ENCODE peak calls at places on chromosome 18, in four cellular contexts. G is adrenal gland; Q is ovary; M is CD8-positive, alpha-beta T cell. N is an unnamed sample.

GRCh38 chr18:13423352-13423751 is 204.8 kb downstream of the LDLRAD4 start:
- DNase-seq in G (no peak), Q (no peak), M (no peak), N (no peak)

GRCh38 chr18:7147399-7147798 is 29.8 kb upstream of the LAMA1 start:
- DNase-seq in G (no peak), Q (no peak), M (no peak), N (no peak)

GRCh38 chr18:9094307-9095226 is 7.9 kb upstream of the NDUFV2 start:
- DNase-seq in G (no peak), Q (no peak), M (no peak), N (no peak)

GRCh38 chr18:43405097-43405496 is 127.8 kb upstream of the SYT4 start:
- DNase-seq in G (no peak), Q (no peak), M (no peak), N (no peak)

GRCh38 chr18:45334188-45334587 is 281.1 kb upstream of the SLC14A2 start:
- DNase-seq in G (no peak), Q (no peak), M (no peak), N (no peak)

GRCh38 chr18:67216846-67217245 is 299.7 kb downstream of the DSEL start:
- DNase-seq in G (no peak), Q (no peak), M (no peak), N (no peak)

GRCh38 chr18:73164430-73164829 is 296.6 kb upstream of the NETO1 start:
- DNase-seq in G (no peak), Q (no peak), M (no peak), N (no peak)

GRCh38 chr18:40094441-40094840 is 1860.6 kb upstream of the PIK3C3 start:
- DNase-seq in G (no peak), Q (no peak), M (no peak), N (no peak)

GRCh38 chr18:37403100-37403781 is 162.4 kb downstream of the CELF4 start:
- DNase-seq in G (peak; percentile 33), Q (peak; percentile 29), M (no peak), N (no peak)

GRCh38 chr18:59357928-59358327 is 1.1 kb downstream of the LMAN1 start:
- DNase-seq in G (peak; percentile 58), Q (no peak), M (no peak), N (no peak)

GRCh38 chr18:9708882-9709877 is 1.1 kb downstream of the RAB31 start:
- DNase-seq in G (peak; percentile 44), Q (peak; percentile 49), M (no peak), N (no peak)

GRCh38 chr18:34857310-34857709 is 147.2 kb downstream of the DTNA start:
- DNase-seq in G (no peak), Q (no peak), M (no peak), N (no peak)

GRCh38 chr18:58129019-58129374 is 85.0 kb downstream of the NEDD4L start:
- DNase-seq in G (no peak), Q (no peak), M (no peak), N (no peak)

GRCh38 chr18:70380915-70381896 is 92.4 kb downstream of the SOCS6 start:
- DNase-seq in G (no peak), Q (no peak), M (no peak), N (no peak)

GRCh38 chr18:48467231-48467630 is 58.0 kb upstream of the ZBTB7C start:
- DNase-seq in G (no peak), Q (no peak), M (no peak), N (no peak)

GRCh38 chr18:43525149-43525548 is 247.9 kb upstream of the SYT4 start:
- DNase-seq in G (no peak), Q (no peak), M (no peak), N (no peak)

GRCh38 chr18:32438173-32438572 is 32.5 kb downstream of the GAREM1 start:
- DNase-seq in G (peak; percentile 38), Q (peak; percentile 16), M (no peak), N (no peak)
- TF ChIP-seq CTCF in G (no peak), Q (no peak), M (no peak), N (no peak)

GRCh38 chr18:68417166-68417776 is 297.6 kb downstream of the TMX3 start:
- DNase-seq in G (no peak), Q (no peak), M (no peak), N (no peak)
- H3K27ac ChIP-seq in G (no peak overlapping the region), Q (no peak overlapping the region), M (no peak overlapping the region), N (no peak overlapping the region)

GRCh38 chr18:68997845-68998244 is 200.0 kb downstream of the CCDC102B start:
- DNase-seq in G (no peak), Q (no peak), M (no peak), N (no peak)

GRCh38 chr18:69000366-69000765 is 202.5 kb downstream of the CCDC102B start:
- DNase-seq in G (no peak), Q (no peak), M (no peak), N (no peak)

GRCh38 chr18:69002233-69002632 is 204.4 kb downstream of the CCDC102B start:
- DNase-seq in G (no peak), Q (no peak), M (no peak), N (no peak)
- TF ChIP-seq CTCF in G (no peak), Q (no peak), M (no peak), N (no peak)

GRCh38 chr18:35875566-35875965 is 96.9 kb upstream of the RMP24 start:
- DNase-seq in G (no peak), Q (no peak), M (no peak), N (no peak)
- H3K27ac ChIP-seq in G (no peak overlapping the region), Q (no peak overlapping the region), M (no peak overlapping the region), N (no peak overlapping the region)

DNA sequence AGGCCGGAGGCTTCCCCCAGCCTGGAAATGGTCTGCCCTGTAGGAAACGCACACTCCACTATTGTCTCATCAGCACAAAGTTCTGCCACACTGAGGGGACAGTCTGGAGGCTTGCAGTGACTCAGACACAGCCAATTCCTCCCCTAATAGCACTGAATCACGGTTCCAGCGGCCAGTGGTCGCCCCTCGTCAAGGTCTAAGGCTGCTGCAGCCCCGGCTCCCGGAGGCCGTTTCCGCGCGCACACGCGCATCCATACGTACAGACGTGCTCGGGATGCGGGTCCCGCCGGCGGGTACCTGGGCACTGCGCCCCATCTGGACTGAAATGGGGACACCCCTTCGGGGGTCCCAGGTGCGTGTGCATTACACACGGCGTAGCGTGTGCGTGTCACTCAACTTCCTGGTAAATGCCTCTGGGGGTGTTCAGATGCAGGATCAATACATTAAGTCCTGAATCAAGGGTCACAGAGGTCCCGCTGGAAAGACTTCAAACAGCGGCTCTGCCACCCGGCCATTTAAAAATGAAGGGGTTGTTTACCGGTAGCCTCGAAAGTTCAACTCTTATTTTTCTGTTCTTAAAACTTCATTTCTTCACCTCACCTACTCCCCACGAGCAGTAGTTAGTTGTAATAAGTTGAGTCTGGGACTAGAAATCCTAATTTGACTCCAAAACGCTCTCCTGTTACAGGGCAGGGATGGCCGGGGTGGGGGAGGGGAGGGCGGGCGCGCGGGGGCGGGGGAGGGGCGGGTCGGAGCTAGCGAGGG is 575 bp upstream of the ZNF516 start:
- DNase-seq in G (peak; percentile 77), Q (peak; percentile 68), M (peak; percentile 34), N (no peak)
- TF ChIP-seq CTCF in G (no peak), Q (no peak), M (no peak), N (no peak)

GRCh38 chr18:77005651-77006195 is 126.9 kb downstream of the MBP start:
- DNase-seq in G (no peak), Q (no peak), M (no peak), N (no peak)
- H3K27ac ChIP-seq in G (no peak overlapping the region), Q (no peak overlapping the region), M (no peak overlapping the region), N (no peak overlapping the region)

GRCh38 chr18:49784427-49785185 is 28.7 kb downstream of the ACAA2 start:
- DNase-seq in G (no peak), Q (no peak), M (no peak), N (no peak)
- TF ChIP-seq CTCF in G (peak; percentile 24), Q (no peak), M (no peak), N (no peak)

GRCh38 chr18:74314759-74315463 is 728 bp upstream of the C18orf63 start:
- DNase-seq in G (no peak), Q (no peak), M (no peak), N (no peak)

GRCh38 chr18:74310411-74310810 is 5.2 kb upstream of the C18orf63 start:
- DNase-seq in G (no peak), Q (no peak), M (no peak), N (no peak)

GRCh38 chr18:74316257-74317180 is 880 bp downstream of the C18orf63 start:
- DNase-seq in G (no peak), Q (no peak), M (no peak), N (no peak)

GRCh38 chr18:74315464-74316256 is at the start of gene C18orf63:
- DNase-seq in G (no peak), Q (no peak), M (no peak), N (no peak)

DNA sequence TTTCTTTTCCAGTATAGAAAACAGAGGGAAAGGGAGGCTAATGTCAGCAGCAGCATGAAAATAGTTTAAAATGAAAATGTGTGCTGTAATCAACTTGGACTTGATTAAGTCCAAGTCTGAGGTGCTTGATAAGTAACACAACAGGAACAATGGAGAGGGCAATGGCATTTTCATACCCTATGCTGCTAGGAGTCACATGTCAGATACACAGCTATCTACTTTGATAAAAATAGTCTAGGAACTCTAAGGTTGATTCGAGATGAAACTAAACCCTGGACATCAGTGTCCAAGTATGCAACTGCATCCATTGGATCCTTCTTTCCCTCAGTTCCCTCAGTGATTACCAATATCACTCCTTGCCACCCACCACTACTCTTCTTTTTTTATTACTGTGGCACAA is 4.6 kb upstream of the C18orf63 start:
- DNase-seq in G (no peak), Q (no peak), M (no peak), N (no peak)
- H3K27ac ChIP-seq in G (no peak overlapping the region), Q (no peak overlapping the region), M (no peak overlapping the region), N (no peak overlapping the region)

GRCh38 chr18:79796016-79796415 is 1.7 kb upstream of the KCNG2 start:
- DNase-seq in G (no peak), Q (no peak), M (no peak), N (no peak)

GRCh38 chr18:79795446-79795845 is 2.3 kb upstream of the KCNG2 start:
- DNase-seq in G (no peak), Q (no peak), M (no peak), N (no peak)

GRCh38 chr18:79792988-79793355 is 4.8 kb upstream of the KCNG2 start:
- DNase-seq in G (peak; percentile 23), Q (no peak), M (no peak), N (no peak)

GRCh38 chr18:79796531-79797390 is 977 bp upstream of the KCNG2 start:
- DNase-seq in G (no peak), Q (no peak), M (no peak), N (no peak)

DNA sequence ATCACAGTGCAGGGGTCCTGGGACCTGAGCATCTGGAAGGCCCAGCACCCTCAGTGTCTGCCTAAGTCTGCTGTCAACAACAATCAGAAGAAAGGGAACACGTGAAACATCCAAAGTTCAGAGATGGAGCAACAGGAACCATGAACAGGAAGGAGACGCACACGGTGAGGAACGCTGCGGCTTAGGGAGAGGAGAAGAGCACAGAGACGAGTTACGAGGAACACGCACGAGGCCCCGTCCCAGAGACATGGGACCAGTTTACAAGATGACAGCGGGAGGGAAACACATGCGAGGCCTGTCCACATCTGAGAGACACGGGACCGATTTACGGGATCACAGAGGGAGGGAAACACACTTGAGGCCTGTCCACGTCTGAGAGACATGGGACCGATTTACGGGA is 2.9 kb upstream of the KCNG2 start:
- DNase-seq in G (no peak), Q (no peak), M (no peak), N (no peak)
- TF ChIP-seq CTCF in G (no peak), Q (no peak), M (no peak), N (no peak)

N was measured in thoracic aorta.